ENCODE peak calls at places on chromosome 4, in nine cellular contexts. E, Q, O, Y, L, B, M, H and V are unnamed samples.

GRCh38 chr4:183747931-183748664 is 89.0 kb downstream of the TRAPPC11 start:
- DNase-seq in Y (no peak), O (no peak), Q (no peak), L (no peak), B (no peak), M (peak; percentile 13), E (no peak), H (no peak), V (no peak)

GRCh38 chr4:101667348-101667747 is 123.2 kb upstream of the BANK1 start:
- DNase-seq in E (no peak), Q (no peak), L (no peak), B (no peak), M (no peak), H (no peak), O (no peak), Y (no peak), V (no peak)

GRCh38 chr4:153591441-153591840 is 92.6 kb upstream of the TLR2 start:
- DNase-seq in Y (no peak), M (no peak), O (no peak), E (no peak), Q (no peak), L (no peak), H (no peak), B (no peak), V (no peak)

GRCh38 chr4:122747068-122747467 is 14.6 kb downstream of the BBS12 start:
- DNase-seq in E (no peak), Y (no peak), B (no peak), H (no peak), O (no peak), Q (no peak), M (no peak), L (no peak), V (no peak)

GRCh38 chr4:125551451-125551850 is 236.7 kb downstream of the FAT4 start:
- DNase-seq in H (no peak), Y (no peak), L (no peak), B (no peak), Q (no peak), E (no peak), M (no peak), O (no peak), V (no peak)

GRCh38 chr4:10281996-10282395 is 165.4 kb upstream of the WDR1 start:
- DNase-seq in L (no peak), Y (no peak), E (no peak), O (no peak), Q (no peak), M (no peak), B (no peak), H (no peak), V (no peak)

GRCh38 chr4:140110542-140110941 is 43.4 kb downstream of the MAML3 start:
- DNase-seq in Y (no peak), M (no peak), B (no peak), H (no peak), E (no peak), L (no peak), Q (no peak), O (no peak), V (no peak)

GRCh38 chr4:78710536-78710935 is 65.6 kb upstream of the BMP2K start:
- DNase-seq in Y (no peak), B (no peak), H (no peak), M (no peak), Q (no peak), L (no peak), E (no peak), O (no peak), V (no peak)

GRCh38 chr4:74117024-74117534 is 18.1 kb upstream of the CXCL2 start:
- DNase-seq in M (peak; percentile 86), L (no peak), O (no peak), Q (no peak), E (no peak), B (no peak), Y (no peak), H (peak; percentile 81), V (no peak)

GRCh38 chr4:174211611-174212044 is 71.8 kb downstream of the FBXO8 start:
- DNase-seq in O (peak; percentile 18), L (no peak), H (no peak), B (no peak), M (no peak), Y (no peak), Q (no peak), E (no peak), V (no peak)

GRCh38 chr4:54930226-54930625 is 195.2 kb downstream of the KDR start:
- DNase-seq in B (no peak), E (no peak), H (no peak), L (no peak), O (no peak), M (no peak), Y (no peak), Q (no peak), V (no peak)

GRCh38 chr4:108512615-108513505 is 107.5 kb upstream of the RPL34 start:
- DNase-seq in O (peak; percentile 43), E (no peak), B (peak; percentile 51), Q (no peak), H (no peak), L (no peak), Y (no peak), M (no peak), V (no peak)

GRCh38 chr4:136742330-136742729 is 790.0 kb downstream of the PCDH18 start:
- DNase-seq in E (no peak), H (no peak), Q (no peak), B (no peak), L (no peak), Y (no peak), M (no peak), O (no peak), V (no peak)

GRCh38 chr4:6466756-6467381 is 5.5 kb downstream of the PPP2R2C start:
- DNase-seq in H (no peak), L (no peak), B (no peak), M (no peak), E (no peak), O (no peak), Y (no peak), Q (no peak), V (no peak)

GRCh38 chr4:102562995-102563394 is 61.8 kb downstream of the NFKB1 start:
- DNase-seq in E (no peak), Q (no peak), B (no peak), Y (no peak), H (no peak), O (no peak), M (no peak), L (no peak), V (no peak)

GRCh38 chr4:108731001-108731400 is 31.9 kb downstream of the ETNPPL start:
- DNase-seq in O (peak; percentile 59), M (no peak), Q (no peak), B (no peak), L (no peak), E (no peak), H (no peak), Y (no peak), V (no peak)

GRCh38 chr4:112038861-112039260 is 106.4 kb upstream of the FAM241A start:
- DNase-seq in Y (no peak), B (no peak), O (no peak), E (no peak), M (no peak), L (no peak), Q (no peak), H (no peak), V (no peak)

GRCh38 chr4:112031712-112032328 is 113.4 kb upstream of the FAM241A start:
- DNase-seq in B (no peak), Q (peak; percentile 13), M (no peak), H (no peak), L (no peak), Y (peak; percentile 39), O (no peak), E (no peak), V (peak; percentile 50)

GRCh38 chr4:112036881-112037280 is 108.4 kb upstream of the FAM241A start:
- DNase-seq in E (no peak), M (no peak), Q (no peak), B (no peak), O (no peak), H (no peak), Y (no peak), L (no peak), V (no peak)
- TF ChIP-seq CTCF in E (no peak), M (no peak), Q (no peak), B (no peak), O (no peak), H (no peak), Y (no peak), L (no peak), V (no peak)

GRCh38 chr4:4574052-4574451 is 32.2 kb upstream of the STX18 start:
- DNase-seq in O (no peak), H (no peak), B (no peak), E (no peak), M (no peak), Y (no peak), L (no peak), Q (no peak), V (no peak)

GRCh38 chr4:4574792-4575191 is 32.9 kb upstream of the STX18 start:
- DNase-seq in L (no peak), B (no peak), O (no peak), Y (no peak), Q (no peak), H (no peak), E (peak; percentile 74), M (peak; percentile 74), V (no peak)

GRCh38 chr4:4577359-4577875 is 35.6 kb upstream of the STX18 start:
- DNase-seq in Q (no peak), E (no peak), L (no peak), B (no peak), O (no peak), Y (no peak), H (no peak), M (no peak), V (no peak)

GRCh38 chr4:4572821-4573220 is 31.0 kb upstream of the STX18 start:
- DNase-seq in O (no peak), H (no peak), E (no peak), Q (no peak), Y (no peak), M (no peak), L (no peak), B (no peak), V (no peak)

GRCh38 chr4:4575284-4576211 is 33.7 kb upstream of the STX18 start:
- DNase-seq in L (no peak), Q (peak; percentile 9), Y (peak; percentile 73), H (peak; percentile 70), E (peak; percentile 51), B (peak; percentile 81), O (peak; percentile 85), M (peak; percentile 57), V (peak; percentile 79)
- TF ChIP-seq CTCF in L (no peak), Q (peak; percentile 25), Y (peak; percentile 40), H (peak; percentile 43), E (peak; percentile 53), B (no peak), O (peak; percentile 73), M (peak; percentile 5), V (peak; percentile 26)

GRCh38 chr4:38318737-38319455 is 345.1 kb upstream of the KLF3 start:
- DNase-seq in E (peak; percentile 85), O (peak; percentile 81), B (peak; percentile 92), M (peak; percentile 90), L (peak; percentile 32), Y (peak; percentile 90), H (peak; percentile 97), Q (peak; percentile 87), V (peak; percentile 90)
- TF ChIP-seq CTCF in E (no peak), O (no peak), B (no peak), M (no peak), L (no peak), Y (no peak), H (no peak), Q (no peak), V (no peak)

DNA sequence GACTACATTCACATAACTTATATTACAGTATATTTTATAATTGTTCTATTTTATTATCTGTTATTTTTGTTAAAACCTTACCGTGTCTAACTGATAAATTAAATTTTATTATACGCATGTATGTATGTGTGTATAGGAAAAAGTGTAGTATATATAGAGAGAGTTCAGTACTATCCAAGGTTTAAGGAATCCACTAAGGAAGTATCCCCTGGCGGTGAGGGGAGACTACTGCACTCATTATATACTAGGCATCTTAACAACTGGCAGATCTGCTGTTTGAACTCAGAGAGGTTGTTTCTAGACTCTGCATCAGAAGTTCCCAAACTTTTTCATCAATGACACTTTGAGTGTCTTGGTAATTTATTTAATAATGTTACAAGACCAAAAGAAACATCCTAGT is 70.9 kb downstream of the NDST4 start:
- DNase-seq in E (no peak), M (no peak), Q (no peak), O (no peak), B (peak; percentile 16), H (no peak), Y (no peak), L (no peak), V (no peak)
- TF ChIP-seq CTCF in E (no peak), M (no peak), Q (peak; percentile 32), O (peak; percentile 78), B (peak; percentile 41), H (no peak), Y (no peak), L (peak; percentile 37), V (no peak)